ENCODE peak calls at places on chromosome 11, in eight cellular contexts. One of them, this sample, is unnamed.

GRCh38 chr11:17743026-17743807 is 8.6 kb downstream of the KCNC1 start:
- DNase-seq in BJ: no peak
- DNase-seq in astrocyte: no peak
- DNase-seq in Peyer's patch: no peak
- DNase-seq in progenitor cell of endocrine pancreas: no peak
- DNase-seq in gastrocnemius medialis: no peak
- DNase-seq in bronchial epithelial cell: no peak
- DNase-seq in colonic mucosa: no peak
- DNase-seq in this sample: no peak

GRCh38 chr11:6647282-6647679 is 8.3 kb downstream of the DCHS1 start:
- DNase-seq in BJ: peak
- DNase-seq in astrocyte: no peak
- DNase-seq in Peyer's patch: no peak
- DNase-seq in progenitor cell of endocrine pancreas: no peak
- DNase-seq in gastrocnemius medialis: no peak
- DNase-seq in bronchial epithelial cell: no peak
- DNase-seq in colonic mucosa: peak
- DNase-seq in this sample: peak

GRCh38 chr11:116936754-116937153 is 99.3 kb upstream of the APOA1 start:
- DNase-seq in BJ: no peak
- DNase-seq in astrocyte: no peak
- DNase-seq in Peyer's patch: no peak
- DNase-seq in progenitor cell of endocrine pancreas: no peak
- DNase-seq in gastrocnemius medialis: no peak
- DNase-seq in bronchial epithelial cell: no peak
- DNase-seq in colonic mucosa: no peak
- DNase-seq in this sample: no peak

GRCh38 chr11:133639408-133639807 is 107.1 kb upstream of the OPCML start:
- DNase-seq in BJ: no peak
- DNase-seq in astrocyte: no peak
- DNase-seq in Peyer's patch: no peak
- DNase-seq in progenitor cell of endocrine pancreas: no peak
- DNase-seq in gastrocnemius medialis: no peak
- DNase-seq in bronchial epithelial cell: no peak
- DNase-seq in colonic mucosa: no peak
- DNase-seq in this sample: no peak

GRCh38 chr11:46868912-46869311 is 22.8 kb upstream of the CKAP5 start:
- DNase-seq in BJ: no peak
- DNase-seq in astrocyte: no peak
- DNase-seq in Peyer's patch: no peak
- DNase-seq in progenitor cell of endocrine pancreas: no peak
- DNase-seq in gastrocnemius medialis: no peak
- DNase-seq in bronchial epithelial cell: no peak
- DNase-seq in colonic mucosa: no peak
- DNase-seq in this sample: no peak

GRCh38 chr11:11587122-11587521 is 34.7 kb downstream of the GALNT18 start:
- DNase-seq in BJ: no peak
- DNase-seq in astrocyte: peak
- DNase-seq in Peyer's patch: no peak
- DNase-seq in progenitor cell of endocrine pancreas: no peak
- DNase-seq in gastrocnemius medialis: no peak
- DNase-seq in bronchial epithelial cell: no peak
- DNase-seq in colonic mucosa: no peak
- DNase-seq in this sample: no peak

GRCh38 chr11:34671946-34672345 is 51.1 kb downstream of the EHF start:
- DNase-seq in BJ: no peak
- DNase-seq in astrocyte: no peak
- DNase-seq in Peyer's patch: no peak
- DNase-seq in progenitor cell of endocrine pancreas: no peak
- DNase-seq in gastrocnemius medialis: no peak
- DNase-seq in bronchial epithelial cell: no peak
- DNase-seq in colonic mucosa: no peak
- DNase-seq in this sample: no peak

GRCh38 chr11:73206751-73207280 is 11.3 kb upstream of the P2RY2 start:
- DNase-seq in BJ: no peak
- DNase-seq in astrocyte: peak
- DNase-seq in Peyer's patch: no peak
- DNase-seq in progenitor cell of endocrine pancreas: no peak
- DNase-seq in gastrocnemius medialis: no peak
- DNase-seq in bronchial epithelial cell: peak
- DNase-seq in colonic mucosa: no peak
- DNase-seq in this sample: no peak

GRCh38 chr11:17810736-17811135 is 76.2 kb downstream of the KCNC1 start:
- DNase-seq in BJ: no peak
- DNase-seq in astrocyte: peak
- DNase-seq in Peyer's patch: no peak
- DNase-seq in progenitor cell of endocrine pancreas: no peak
- DNase-seq in gastrocnemius medialis: no peak
- DNase-seq in bronchial epithelial cell: no peak
- DNase-seq in colonic mucosa: no peak
- DNase-seq in this sample: no peak

GRCh38 chr11:69453151-69453550 is 28.3 kb upstream of the LINC01488 start:
- DNase-seq in BJ: no peak
- DNase-seq in astrocyte: no peak
- DNase-seq in Peyer's patch: no peak
- DNase-seq in progenitor cell of endocrine pancreas: no peak
- DNase-seq in gastrocnemius medialis: no peak
- DNase-seq in bronchial epithelial cell: no peak
- DNase-seq in colonic mucosa: no peak
- DNase-seq in this sample: no peak

DNA sequence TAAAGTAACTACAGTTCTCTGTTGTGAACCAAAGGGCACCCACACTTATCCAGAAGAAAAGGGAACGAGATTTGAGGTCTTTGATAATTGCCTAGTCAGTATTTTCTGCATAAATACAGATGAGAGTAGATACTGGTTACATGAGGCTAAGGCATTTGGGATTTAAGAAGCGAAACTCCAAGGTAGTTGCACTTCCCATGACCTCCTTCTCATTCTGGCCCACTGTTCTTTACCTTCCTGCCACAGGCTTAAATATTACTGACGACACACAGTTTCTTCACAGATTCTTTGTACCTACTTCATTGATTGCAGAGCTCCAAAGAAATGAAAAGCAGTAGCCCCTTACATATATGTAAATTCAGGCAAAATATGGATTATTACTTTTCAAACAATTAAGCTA is 915.3 kb downstream of the LRRC4C start:
- DNase-seq in BJ: no peak
- DNase-seq in astrocyte: no peak
- DNase-seq in Peyer's patch: no peak
- DNase-seq in progenitor cell of endocrine pancreas: no peak
- DNase-seq in gastrocnemius medialis: no peak
- DNase-seq in bronchial epithelial cell: no peak
- DNase-seq in colonic mucosa: no peak
- DNase-seq in this sample: no peak
- TF ChIP-seq CTCF in BJ: no peak
- TF ChIP-seq CTCF in astrocyte: no peak
- TF ChIP-seq CTCF in Peyer's patch: no peak
- TF ChIP-seq CTCF in progenitor cell of endocrine pancreas: no peak
- TF ChIP-seq CTCF in gastrocnemius medialis: no peak
- TF ChIP-seq CTCF in bronchial epithelial cell: no peak
- TF ChIP-seq CTCF in colonic mucosa: no peak
- TF ChIP-seq CTCF in this sample: no peak

GRCh38 chr11:57336111-57336666 is 497 bp upstream of the SSRP1 start:
- DNase-seq in BJ: no peak
- DNase-seq in astrocyte: no peak
- DNase-seq in Peyer's patch: no peak
- DNase-seq in progenitor cell of endocrine pancreas: no peak
- DNase-seq in gastrocnemius medialis: no peak
- DNase-seq in bronchial epithelial cell: no peak
- DNase-seq in colonic mucosa: no peak
- DNase-seq in this sample: no peak
- TF ChIP-seq CTCF in BJ: no peak
- TF ChIP-seq CTCF in astrocyte: no peak
- TF ChIP-seq CTCF in Peyer's patch: no peak
- TF ChIP-seq CTCF in progenitor cell of endocrine pancreas: no peak
- TF ChIP-seq CTCF in gastrocnemius medialis: no peak
- TF ChIP-seq CTCF in bronchial epithelial cell: no peak
- TF ChIP-seq CTCF in colonic mucosa: no peak
- TF ChIP-seq CTCF in this sample: no peak

DNA sequence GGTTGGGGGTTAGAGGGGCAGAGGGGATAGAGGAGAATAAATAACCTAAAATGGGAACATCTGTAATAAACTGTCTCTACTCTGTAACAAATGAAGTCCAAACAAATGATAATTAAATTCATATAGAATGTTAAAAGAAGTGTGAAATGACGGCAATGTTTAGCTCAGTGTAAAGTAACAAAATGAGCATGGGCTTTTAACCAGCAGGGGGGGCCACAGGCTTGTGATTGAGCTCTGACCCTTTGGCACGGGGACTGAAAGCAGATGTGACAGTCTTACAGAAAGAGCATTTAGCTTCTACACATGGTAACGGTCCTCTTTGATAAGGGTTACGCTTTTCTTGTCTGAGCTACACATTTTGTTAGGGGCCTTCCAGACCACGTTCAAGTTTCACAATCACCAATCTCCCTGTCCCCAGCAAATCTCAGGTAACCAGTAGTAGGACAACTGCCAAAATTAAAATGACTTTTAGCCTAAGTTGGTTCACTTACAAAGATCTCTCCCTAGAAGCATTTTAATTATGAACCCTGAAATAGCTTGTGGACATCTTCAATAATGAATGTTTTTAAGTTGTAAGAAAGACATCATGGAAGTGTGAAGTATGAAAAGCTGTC is 262.5 kb downstream of the DCDC1 start:
- DNase-seq in BJ: no peak
- DNase-seq in astrocyte: peak
- DNase-seq in Peyer's patch: peak
- DNase-seq in progenitor cell of endocrine pancreas: peak
- DNase-seq in gastrocnemius medialis: no peak
- DNase-seq in bronchial epithelial cell: peak
- DNase-seq in colonic mucosa: peak
- DNase-seq in this sample: no peak
- TF ChIP-seq CTCF in BJ: peak
- TF ChIP-seq CTCF in astrocyte: peak
- TF ChIP-seq CTCF in Peyer's patch: peak
- TF ChIP-seq CTCF in progenitor cell of endocrine pancreas: peak
- TF ChIP-seq CTCF in gastrocnemius medialis: no peak
- TF ChIP-seq CTCF in bronchial epithelial cell: peak
- TF ChIP-seq CTCF in colonic mucosa: peak
- TF ChIP-seq CTCF in this sample: peak

GRCh38 chr11:59756496-59756840 is 1.3 kb downstream of the STX3 start:
- DNase-seq in BJ: no peak
- DNase-seq in astrocyte: peak
- DNase-seq in Peyer's patch: no peak
- DNase-seq in progenitor cell of endocrine pancreas: no peak
- DNase-seq in gastrocnemius medialis: no peak
- DNase-seq in bronchial epithelial cell: peak
- DNase-seq in colonic mucosa: no peak
- DNase-seq in this sample: peak

GRCh38 chr11:59755701-59756495 is 722 bp downstream of the STX3 start:
- DNase-seq in BJ: no peak
- DNase-seq in astrocyte: peak
- DNase-seq in Peyer's patch: peak
- DNase-seq in progenitor cell of endocrine pancreas: peak
- DNase-seq in gastrocnemius medialis: peak
- DNase-seq in bronchial epithelial cell: peak
- DNase-seq in colonic mucosa: peak
- DNase-seq in this sample: peak

GRCh38 chr11:59754494-59754858 is 700 bp upstream of the STX3 start:
- DNase-seq in BJ: no peak
- DNase-seq in astrocyte: no peak
- DNase-seq in Peyer's patch: peak
- DNase-seq in progenitor cell of endocrine pancreas: no peak
- DNase-seq in gastrocnemius medialis: no peak
- DNase-seq in bronchial epithelial cell: peak
- DNase-seq in colonic mucosa: peak
- DNase-seq in this sample: no peak

GRCh38 chr11:59753650-59754493 is 1.3 kb upstream of the STX3 start:
- DNase-seq in BJ: no peak
- DNase-seq in astrocyte: peak
- DNase-seq in Peyer's patch: peak
- DNase-seq in progenitor cell of endocrine pancreas: peak
- DNase-seq in gastrocnemius medialis: peak
- DNase-seq in bronchial epithelial cell: peak
- DNase-seq in colonic mucosa: peak
- DNase-seq in this sample: peak

GRCh38 chr11:59754859-59755700 is at the start of gene STX3:
- DNase-seq in BJ: no peak
- DNase-seq in astrocyte: peak
- DNase-seq in Peyer's patch: peak
- DNase-seq in progenitor cell of endocrine pancreas: peak
- DNase-seq in gastrocnemius medialis: peak
- DNase-seq in bronchial epithelial cell: peak
- DNase-seq in colonic mucosa: peak
- DNase-seq in this sample: peak
- TF ChIP-seq CTCF in BJ: no peak
- TF ChIP-seq CTCF in astrocyte: no peak
- TF ChIP-seq CTCF in Peyer's patch: no peak
- TF ChIP-seq CTCF in progenitor cell of endocrine pancreas: no peak
- TF ChIP-seq CTCF in gastrocnemius medialis: peak
- TF ChIP-seq CTCF in bronchial epithelial cell: no peak
- TF ChIP-seq CTCF in colonic mucosa: no peak
- TF ChIP-seq CTCF in this sample: no peak

DNA sequence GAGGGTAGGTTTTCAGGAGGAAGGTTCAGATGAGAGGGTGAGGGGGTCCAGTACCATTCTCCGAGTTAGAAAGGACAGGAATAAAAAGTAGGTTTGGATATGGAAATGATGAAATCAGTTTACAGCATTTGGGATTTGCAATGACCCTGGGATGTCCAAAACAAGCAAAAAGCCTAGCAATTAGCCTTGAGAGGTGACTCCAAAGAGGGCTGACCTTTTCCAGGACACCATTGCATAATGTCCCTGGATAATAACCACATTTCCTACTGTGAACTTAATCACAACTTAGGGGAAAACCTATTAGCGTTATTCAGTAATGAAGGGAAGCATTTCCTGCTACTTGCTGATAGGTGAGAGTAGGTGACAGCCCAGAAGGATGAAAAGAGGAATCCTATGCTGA is 101.4 kb upstream of the ARHGAP42 start:
- DNase-seq in BJ: no peak
- DNase-seq in astrocyte: no peak
- DNase-seq in Peyer's patch: no peak
- DNase-seq in progenitor cell of endocrine pancreas: no peak
- DNase-seq in gastrocnemius medialis: peak
- DNase-seq in bronchial epithelial cell: no peak
- DNase-seq in colonic mucosa: no peak
- DNase-seq in this sample: no peak
- TF ChIP-seq CTCF in BJ: no peak
- TF ChIP-seq CTCF in astrocyte: no peak
- TF ChIP-seq CTCF in Peyer's patch: no peak
- TF ChIP-seq CTCF in progenitor cell of endocrine pancreas: no peak
- TF ChIP-seq CTCF in gastrocnemius medialis: no peak
- TF ChIP-seq CTCF in bronchial epithelial cell: no peak
- TF ChIP-seq CTCF in colonic mucosa: no peak
- TF ChIP-seq CTCF in this sample: no peak

GRCh38 chr11:99791354-99791753 is 770.6 kb downstream of the CNTN5 start:
- DNase-seq in BJ: no peak
- DNase-seq in astrocyte: no peak
- DNase-seq in Peyer's patch: no peak
- DNase-seq in progenitor cell of endocrine pancreas: no peak
- DNase-seq in gastrocnemius medialis: no peak
- DNase-seq in bronchial epithelial cell: no peak
- DNase-seq in colonic mucosa: no peak
- DNase-seq in this sample: no peak
- TF ChIP-seq CTCF in BJ: no peak
- TF ChIP-seq CTCF in astrocyte: no peak
- TF ChIP-seq CTCF in Peyer's patch: no peak
- TF ChIP-seq CTCF in progenitor cell of endocrine pancreas: no peak
- TF ChIP-seq CTCF in gastrocnemius medialis: no peak
- TF ChIP-seq CTCF in bronchial epithelial cell: no peak
- TF ChIP-seq CTCF in colonic mucosa: no peak
- TF ChIP-seq CTCF in this sample: no peak

This sample was measured in HFFc6.